ENCODE peak calls at places on chromosomes 12 and 14, in nine cellular contexts. U is kidney, R is ascending aorta, I is tibial artery, X is thoracic aorta, V is transverse colon, Q is breast epithelium, E is gastrocnemius medialis, Y is left ventricle myocardium inferior. C is an unnamed sample.

GRCh38 chr12:11202811-11203210 is 16.1 kb upstream of the TAS2R42 start:
- DNase-seq in U (no peak), R (no peak), I (no peak), X (no peak), V (no peak), Q (no peak), E (no peak), Y (no peak), C (no peak)

GRCh38 chr12:1919284-1919683 is 832 bp upstream of the CACNA2D4 start:
- DNase-seq in U (no peak), R (peak; percentile 34), I (no peak), X (no peak), V (no peak), Q (no peak), E (no peak), Y (no peak), C (no peak)

GRCh38 chr14:75430106-75430505 is 2.3 kb downstream of the JDP2 start:
- DNase-seq in U (no peak), R (no peak), I (peak; percentile 73), X (no peak), V (no peak), Q (no peak), E (peak; percentile 72), Y (no peak), C (peak; percentile 62)

GRCh38 chr12:128325646-128326045 is 58.7 kb downstream of the TMEM132C start:
- DNase-seq in U (no peak), R (no peak), I (no peak), X (no peak), V (no peak), Q (no peak), E (no peak), Y (no peak), C (no peak)

GRCh38 chr12:78035913-78036658 is 205.4 kb downstream of the NAV3 start:
- DNase-seq in U (no peak), R (no peak), I (no peak), X (no peak), V (no peak), Q (no peak), E (no peak), Y (no peak), C (peak; percentile 16)

GRCh38 chr14:52834440-52834842 is 43.0 kb upstream of the GNPNAT1 start:
- DNase-seq in U (no peak), R (no peak), I (no peak), X (no peak), V (no peak), Q (no peak), E (no peak), Y (no peak), C (no peak)

GRCh38 chr14:33647385-33647786 is 303.5 kb downstream of the EGLN3 start:
- DNase-seq in U (no peak), R (no peak), I (no peak), X (no peak), V (no peak), Q (no peak), E (no peak), Y (no peak), C (no peak)

GRCh38 chr12:79262938-79263337 is 398.4 kb downstream of the SYT1 start:
- DNase-seq in U (no peak), R (no peak), I (no peak), X (no peak), V (no peak), Q (no peak), E (no peak), Y (no peak), C (no peak)

GRCh38 chr12:39329015-39329414 is 113.9 kb downstream of the KIF21A start:
- DNase-seq in U (no peak), R (no peak), I (no peak), X (no peak), V (no peak), Q (no peak), E (no peak), Y (no peak), C (no peak)

GRCh38 chr12:100737168-100737567 is 57.4 kb upstream of the ANO4 start:
- DNase-seq in U (no peak), R (no peak), I (no peak), X (no peak), V (no peak), Q (no peak), E (no peak), Y (no peak), C (no peak)

GRCh38 chr12:120534203-120534702 is at the start of gene RNF10:
- DNase-seq in U (peak; percentile 92), R (peak; percentile 82), I (peak; percentile 66), X (no peak), V (peak; percentile 85), Q (peak; percentile 81), E (peak; percentile 82), Y (peak; percentile 62), C (peak; percentile 83)

GRCh38 chr12:120532701-120533238 is 1.4 kb upstream of the RNF10 start:
- DNase-seq in U (no peak), R (no peak), I (no peak), X (no peak), V (no peak), Q (no peak), E (no peak), Y (no peak), C (no peak)

GRCh38 chr12:120534703-120535655 is 823 bp downstream of the RNF10 start:
- DNase-seq in U (peak; percentile 86), R (no peak), I (peak; percentile 28), X (no peak), V (peak; percentile 54), Q (peak; percentile 56), E (peak; percentile 41), Y (peak; percentile 30), C (peak; percentile 23)

GRCh38 chr12:120528861-120529525 is at the start of gene COQ5:
- DNase-seq in U (peak; percentile 95), R (peak; percentile 94), I (peak; percentile 92), X (peak; percentile 66), V (peak; percentile 93), Q (peak; percentile 83), E (peak; percentile 89), Y (peak; percentile 91), C (peak; percentile 88)

DNA sequence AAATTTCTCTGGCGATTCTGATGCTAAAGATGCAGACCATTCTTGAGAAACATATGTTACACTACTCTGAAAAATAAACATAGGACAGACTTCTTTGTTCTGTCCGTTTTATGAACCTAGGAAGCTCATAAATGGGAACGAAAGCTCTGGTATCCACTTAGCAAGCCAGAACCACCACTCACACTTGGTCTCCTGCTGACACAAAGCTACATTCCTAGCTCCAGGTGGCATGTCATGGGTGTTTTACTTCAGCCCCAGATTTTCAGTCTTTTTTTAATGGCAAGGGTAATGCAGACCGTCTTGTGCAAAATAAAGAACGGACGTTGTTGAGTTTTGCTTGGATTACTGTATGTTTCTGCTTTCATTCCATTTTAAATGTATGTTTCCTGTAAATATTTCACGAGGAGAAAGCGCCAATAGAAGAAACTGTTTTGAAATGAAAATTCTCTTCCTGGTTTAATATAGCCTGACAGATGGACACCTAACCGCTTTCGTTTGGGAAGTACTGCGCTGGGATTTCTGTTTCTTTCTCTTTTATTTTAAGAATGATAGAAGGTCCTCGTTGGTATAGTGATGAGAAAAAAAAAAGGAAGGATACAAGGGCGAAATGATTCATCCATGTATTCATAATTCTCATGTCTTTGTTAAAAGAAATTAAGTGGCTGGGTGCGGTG is 820 bp upstream of the COQ5 start:
- DNase-seq in U (no peak), R (no peak), I (no peak), X (no peak), V (peak; percentile 44), Q (no peak), E (no peak), Y (no peak), C (no peak)
- TF ChIP-seq CTCF in U (no peak), R (peak; percentile 8), I (no peak), X (no peak), V (no peak), Q (no peak), E (no peak), Y (no peak), C (no peak)

GRCh38 chr12:103169-103981 is 36.8 kb downstream of the IQSEC3 start:
- DNase-seq in U (no peak), R (no peak), I (no peak), X (no peak), V (no peak), Q (no peak), E (no peak), Y (no peak), C (no peak)
- H3K4me3 ChIP-seq in U (no peak overlapping the region), R (no peak overlapping the region), I (no peak overlapping the region), X (no peak overlapping the region), V (no peak overlapping the region), Q (no peak overlapping the region), E (no peak overlapping the region), Y (no peak overlapping the region), C (no peak overlapping the region)

DNA sequence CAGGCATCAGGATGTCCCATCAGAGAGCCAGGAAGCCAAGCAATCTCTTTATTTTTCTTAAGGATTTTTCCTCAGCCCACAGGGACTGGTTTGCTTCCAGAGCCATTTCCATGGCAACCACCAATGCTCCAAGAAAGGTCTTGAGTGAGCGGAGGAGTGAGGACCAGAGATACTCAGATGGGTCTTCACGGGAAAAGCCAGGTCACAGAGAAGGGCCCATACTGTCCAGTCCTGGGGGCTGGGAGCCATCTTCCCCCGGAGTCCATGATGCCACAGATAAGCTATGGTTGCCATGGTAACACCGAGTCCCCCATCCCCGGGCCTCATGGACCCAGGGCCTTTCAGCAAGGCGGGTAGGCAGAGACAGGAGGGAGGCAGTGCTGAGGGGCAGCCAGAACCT is 28.6 kb downstream of the CMKLR1 start:
- DNase-seq in U (no peak), R (no peak), I (no peak), X (no peak), V (no peak), Q (no peak), E (no peak), Y (no peak), C (peak; percentile 51)
- H3K4me1 ChIP-seq in U (peaks cover 29% of the 10 kb centered on the region), R (peaks cover 12% of the 10 kb centered on the region), I (peaks cover 57% of the 10 kb centered on the region), X (peaks cover 42% of the 10 kb centered on the region), V (peaks cover 5% of the 10 kb centered on the region), Q (peaks cover 5% of the 10 kb centered on the region), E (peaks cover 8% of the 10 kb centered on the region), Y (peaks cover 80% of the 10 kb centered on the region), C (peaks cover 29% of the 10 kb centered on the region)

GRCh38 chr12:57175428-57176138 is 28.2 kb upstream of the LRP1-AS start:
- DNase-seq in U (peak; percentile 88), R (peak; percentile 92), I (peak; percentile 89), X (peak; percentile 62), V (peak; percentile 86), Q (peak; percentile 88), E (peak; percentile 72), Y (peak; percentile 87), C (peak; percentile 92)

GRCh38 chr12:57178213-57178612 is 30.8 kb upstream of the LRP1-AS start:
- DNase-seq in U (peak; percentile 66), R (no peak), I (no peak), X (no peak), V (no peak), Q (no peak), E (no peak), Y (no peak), C (no peak)

GRCh38 chr12:57176846-57177245 is 29.4 kb upstream of the LRP1-AS start:
- DNase-seq in U (no peak), R (no peak), I (no peak), X (no peak), V (no peak), Q (no peak), E (no peak), Y (no peak), C (no peak)

GRCh38 chr12:57177354-57177753 is 29.9 kb upstream of the LRP1-AS start:
- DNase-seq in U (peak; percentile 79), R (no peak), I (no peak), X (no peak), V (no peak), Q (no peak), E (no peak), Y (no peak), C (no peak)

DNA sequence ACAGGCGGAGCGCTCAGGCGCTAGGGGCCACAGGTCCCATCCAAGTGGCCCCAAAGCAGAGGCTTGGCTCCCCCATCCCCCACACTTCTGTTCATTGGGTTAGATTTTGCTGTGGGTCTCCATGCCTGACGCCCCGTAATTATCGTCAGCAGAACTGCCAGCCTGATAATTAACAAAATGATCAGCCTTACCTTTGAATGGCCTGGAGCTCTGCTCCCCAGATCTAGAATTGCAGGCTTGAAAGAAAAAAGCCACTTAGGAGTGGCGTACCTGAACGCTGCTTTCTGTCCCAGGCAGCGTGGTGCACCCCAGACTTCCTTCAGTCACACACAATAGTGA is 28.7 kb upstream of the LRP1-AS start:
- DNase-seq in U (no peak), R (no peak), I (no peak), X (no peak), V (no peak), Q (no peak), E (no peak), Y (no peak), C (no peak)
- TF ChIP-seq CTCF in U (no peak), R (no peak), I (no peak), X (no peak), V (no peak), Q (no peak), E (no peak), Y (peak; percentile 34), C (no peak)